ENCODE peak calls at places on chromosomes 2 and 18, in nine cellular contexts. X, T, V, P, F, E, N, G and Z are unnamed samples.

GRCh38 chr18:36757081-36757480 is 71.7 kb downstream of the TPGS2 start:
- DNase-seq in X (peak; percentile 40), T (peak; percentile 15), V (peak; percentile 80), P (peak; percentile 44), F (peak; percentile 66), E (no peak), N (peak; percentile 27), G (peak; percentile 46), Z (no peak)

GRCh38 chr2:62042944-62043343 is 137.5 kb downstream of the COMMD1 start:
- DNase-seq in X (peak; percentile 94), T (no peak), V (peak; percentile 23), P (no peak), F (no peak), E (peak; percentile 52), N (no peak), G (peak; percentile 8), Z (no peak)

GRCh38 chr18:58723810-58724602 is 52.7 kb downstream of the MALT1 start:
- DNase-seq in X (no peak), T (no peak), V (peak; percentile 12), P (no peak), F (peak; percentile 38), E (no peak), N (no peak), G (no peak), Z (no peak)

GRCh38 chr2:12300019-12300602 is 416.6 kb upstream of the TRIB2 start:
- DNase-seq in X (peak; percentile 56), T (no peak), V (peak; percentile 41), P (no peak), F (no peak), E (no peak), N (no peak), G (peak; percentile 56), Z (no peak)

GRCh38 chr18:37182340-37183135 is 353.6 kb downstream of the KIAA1328 start:
- DNase-seq in X (no peak), T (no peak), V (no peak), P (no peak), F (no peak), E (no peak), N (no peak), G (no peak), Z (no peak)

GRCh38 chr18:5890261-5890605 is 5.1 kb downstream of the TMEM200C start:
- DNase-seq in X (no peak), T (no peak), V (no peak), P (no peak), F (no peak), E (no peak), N (no peak), G (peak; percentile 12), Z (peak; percentile 82)

GRCh38 chr2:165016772-165017411 is 61.6 kb upstream of the SLC38A11 start:
- DNase-seq in X (peak; percentile 43), T (peak; percentile 46), V (peak; percentile 65), P (peak; percentile 22), F (peak; percentile 80), E (no peak), N (peak; percentile 33), G (peak; percentile 49), Z (peak; percentile 79)

GRCh38 chr2:120594856-120595685 is 140.6 kb upstream of the GLI2 start:
- DNase-seq in X (peak; percentile 54), T (no peak), V (no peak), P (peak; percentile 33), F (no peak), E (peak; percentile 40), N (no peak), G (no peak), Z (peak; percentile 91)

GRCh38 chr2:176106636-176107539 is at the start of gene HOXD11:
- DNase-seq in X (peak; percentile 70), T (no peak), V (no peak), P (no peak), F (no peak), E (no peak), N (no peak), G (no peak), Z (peak; percentile 84)
- H3K9ac ChIP-seq in X (no peak within 1 kb of the TSS), T (peak within 1 kb of the TSS; percentile 35), V (no peak within 1 kb of the TSS), P (peak within 1 kb of the TSS; percentile 23), F (no peak within 1 kb of the TSS), E (no peak within 1 kb of the TSS), N (no peak within 1 kb of the TSS), G (no peak within 1 kb of the TSS), Z (no peak within 1 kb of the TSS)

DNA sequence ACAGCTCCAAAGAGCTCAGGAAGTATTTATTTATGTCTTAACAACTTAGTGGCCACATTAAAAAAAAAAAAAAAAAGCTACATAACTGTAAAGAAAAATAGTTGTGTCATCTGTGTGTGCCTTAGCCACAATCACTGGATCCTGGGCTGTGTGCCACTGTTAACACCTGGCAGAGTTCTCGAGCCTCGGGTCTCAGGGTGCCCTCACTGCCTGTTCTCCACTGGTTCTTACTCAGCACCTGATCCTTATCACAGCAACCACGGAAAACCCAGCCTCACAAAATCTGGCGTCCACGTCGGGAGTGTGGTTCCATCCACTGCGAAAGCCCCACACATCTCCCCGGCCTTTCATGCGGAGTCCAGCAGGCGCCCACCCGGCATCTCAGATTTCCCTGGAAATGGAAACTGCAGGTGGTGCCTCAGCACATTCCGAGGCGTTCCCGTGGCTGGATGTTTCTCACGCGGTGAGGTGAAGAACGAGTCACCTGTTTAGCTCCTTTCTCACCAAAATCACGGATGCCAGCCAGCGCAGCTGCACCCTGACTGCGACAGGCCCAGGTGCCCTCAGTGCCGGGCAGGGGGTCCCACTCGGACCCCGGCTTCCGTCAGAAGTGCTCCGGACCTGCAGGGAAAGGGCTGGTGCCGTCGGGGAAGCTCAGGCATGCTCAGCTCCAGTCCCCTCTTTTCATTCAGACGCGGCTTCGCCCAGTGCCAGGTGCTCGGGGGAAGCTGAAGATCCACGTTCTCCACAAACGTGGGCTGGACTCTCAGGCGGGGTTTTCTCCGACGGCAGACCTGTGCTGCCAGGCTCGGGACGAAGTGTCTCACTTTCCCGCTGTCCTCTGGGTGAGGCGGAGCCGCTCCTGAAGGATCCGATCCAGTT is 198.7 kb upstream of the SALL3 start:
- DNase-seq in X (no peak), T (no peak), V (no peak), P (no peak), F (no peak), E (no peak), N (no peak), G (no peak), Z (peak; percentile 58)
- H3K4me3 ChIP-seq in X (no peak overlapping the region), T (no peak overlapping the region), V (no peak overlapping the region), P (no peak overlapping the region), F (no peak overlapping the region), E (no peak overlapping the region), N (no peak overlapping the region), G (no peak overlapping the region), Z (no peak overlapping the region)

GRCh38 chr2:63743170-63743975 is 98.3 kb upstream of the UGP2 start:
- DNase-seq in X (no peak), T (no peak), V (no peak), P (no peak), F (no peak), E (no peak), N (no peak), G (no peak), Z (no peak)
- H3K4me1 ChIP-seq in X (peaks cover 26% of the 10 kb centered on the region), T (no peaks in the 10 kb centered on the region), V (peaks cover 4% of the 10 kb centered on the region), P (no peaks in the 10 kb centered on the region), F (no peaks in the 10 kb centered on the region), E (peaks cover 26% of the 10 kb centered on the region), N (peaks cover 3% of the 10 kb centered on the region), G (no peaks in the 10 kb centered on the region), Z (no peaks in the 10 kb centered on the region)

GRCh38 chr2:113179446-113180045 is 5.8 kb downstream of the PSD4 start:
- DNase-seq in X (no peak), T (no peak), V (no peak), P (no peak), F (no peak), E (no peak), N (no peak), G (no peak), Z (no peak)

GRCh38 chr2:113176696-113177355 is 3.1 kb downstream of the PSD4 start:
- DNase-seq in X (no peak), T (no peak), V (no peak), P (no peak), F (no peak), E (no peak), N (no peak), G (no peak), Z (no peak)

GRCh38 chr2:113180131-113180946 is 6.6 kb downstream of the PSD4 start:
- DNase-seq in X (no peak), T (no peak), V (no peak), P (no peak), F (no peak), E (no peak), N (no peak), G (no peak), Z (no peak)

GRCh38 chr2:113178069-113178468 is 4.3 kb downstream of the PSD4 start:
- DNase-seq in X (no peak), T (no peak), V (no peak), P (no peak), F (no peak), E (no peak), N (no peak), G (no peak), Z (no peak)

DNA sequence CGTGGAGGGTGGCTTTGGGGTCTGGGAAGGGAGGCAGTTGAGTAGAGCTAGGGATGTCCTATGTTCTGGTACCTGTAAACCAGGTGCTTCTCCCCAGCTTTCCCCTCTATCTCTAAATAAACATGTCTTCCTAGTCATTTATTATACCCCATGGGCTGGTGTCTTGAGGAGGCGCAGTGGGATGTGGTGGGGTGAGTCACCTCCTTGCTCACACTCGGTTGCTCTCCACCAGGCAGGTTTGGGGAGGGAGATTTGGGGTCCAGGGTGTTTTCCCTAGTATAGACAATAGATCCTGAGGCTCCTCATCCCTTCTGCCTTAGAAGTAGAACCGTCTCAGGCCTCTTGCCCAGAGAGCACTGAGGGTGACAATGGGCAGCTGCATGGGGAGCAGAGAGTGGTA is 5.1 kb downstream of the PSD4 start:
- DNase-seq in X (no peak), T (no peak), V (no peak), P (no peak), F (no peak), E (no peak), N (no peak), G (no peak), Z (no peak)
- H3K9ac ChIP-seq in X (no peak overlapping the region), T (no peak overlapping the region), V (no peak overlapping the region), P (no peak overlapping the region), F (no peak overlapping the region), E (no peak overlapping the region), N (no peak overlapping the region), G (no peak overlapping the region), Z (no peak overlapping the region)

DNA sequence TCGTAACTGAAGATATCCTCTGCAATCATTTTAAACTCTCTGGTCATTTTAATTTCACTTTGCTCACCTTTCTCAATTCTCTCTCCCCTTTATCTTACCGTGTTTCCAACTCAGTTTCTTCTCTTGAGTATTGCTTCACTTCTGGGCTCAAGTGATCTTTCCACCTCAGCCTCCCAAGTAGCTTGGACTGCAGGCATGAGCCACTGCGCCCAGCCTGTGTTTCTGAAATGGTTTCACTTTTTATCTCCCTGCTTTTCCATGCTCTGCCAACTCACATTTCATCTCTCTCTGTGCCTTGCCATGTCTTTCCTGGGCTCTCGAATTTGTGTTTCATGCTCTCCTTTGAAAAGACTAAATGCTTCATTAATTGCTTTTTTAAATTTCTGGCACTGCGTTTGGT is 30.5 kb upstream of the TMEM131 start:
- DNase-seq in X (no peak), T (no peak), V (no peak), P (no peak), F (peak; percentile 9), E (no peak), N (no peak), G (no peak), Z (no peak)
- H3K4me3 ChIP-seq in X (no peak overlapping the region), T (no peak overlapping the region), V (peak overlapping the region; percentile 36), P (no peak overlapping the region), F (no peak overlapping the region), E (no peak overlapping the region), N (no peak overlapping the region), G (no peak overlapping the region), Z (no peak overlapping the region)